ENCODE peak calls at places on chromosomes 12 and 14, in six cellular contexts. W is OCI-LY7, Z is hepatocyte, V is PC-3, R is SK-N-SH, P is MM.1S. C is an unnamed sample.

GRCh38 chr14:67365476-67365875 is 5.3 kb downstream of the EIF2S1 start:
- DNase-seq in R (no peak), V (no peak), W (no peak), P (no peak), Z (no peak), C (no peak)

GRCh38 chr12:42094277-42094676 is 50.4 kb downstream of the GXYLT1 start:
- DNase-seq in P (no peak), V (peak), Z (peak), W (no peak), R (no peak), C (no peak)

GRCh38 chr12:122322501-122322900 is 56.2 kb upstream of the VPS33A start:
- DNase-seq in R (no peak), Z (no peak), P (no peak), V (peak), W (no peak), C (no peak)

GRCh38 chr12:25949343-25949742 is 9.1 kb upstream of the RASSF8 start:
- DNase-seq in Z (no peak), V (no peak), W (no peak), P (no peak), R (no peak), C (no peak)

GRCh38 chr14:64388533-64389243 is 535 bp downstream of the MTHFD1 start:
- DNase-seq in V (peak), W (peak), Z (peak), P (no peak), R (peak), C (peak)

GRCh38 chr14:81234268-81234667 is 13.5 kb upstream of the GTF2A1 start:
- DNase-seq in W (no peak), V (peak), Z (no peak), R (peak), P (no peak), C (no peak)

GRCh38 chr12:46265734-46266133 is 3.1 kb downstream of the SLC38A1 start:
- DNase-seq in V (no peak), P (no peak), W (no peak), Z (no peak), R (no peak), C (no peak)

GRCh38 chr12:13606290-13606689 is 375.1 kb downstream of the GRIN2B start:
- DNase-seq in Z (no peak), W (no peak), V (no peak), R (no peak), P (no peak), C (peak)

GRCh38 chr14:68544150-68544892 is 248.5 kb downstream of the ZFP36L1 start:
- DNase-seq in V (peak), Z (no peak), R (no peak), W (no peak), P (no peak), C (no peak)

GRCh38 chr12:122856999-122857671 is 21.9 kb downstream of the HIP1R start:
- DNase-seq in Z (peak), P (no peak), R (peak), V (peak), W (no peak), C (no peak)

GRCh38 chr12:530871-531270 is 71.1 kb downstream of the B4GALNT3 start:
- DNase-seq in V (no peak), P (no peak), Z (no peak), W (no peak), R (no peak), C (no peak)

GRCh38 chr14:105092912-105093425 is 27.7 kb upstream of the GPR132 start:
- DNase-seq in P (no peak), W (no peak), V (peak), Z (peak), R (peak), C (no peak)

GRCh38 chr12:13229504-13229903 is 33.0 kb downstream of the EMP1 start:
- DNase-seq in Z (no peak), W (no peak), R (no peak), P (no peak), V (peak), C (peak)

GRCh38 chr12:63226792-63227463 is 75.9 kb upstream of the AVPR1A start:
- DNase-seq in Z (no peak), P (no peak), R (no peak), V (no peak), W (no peak), C (no peak)

GRCh38 chr12:92055877-92056276 is 89.8 kb downstream of the BTG1 start:
- DNase-seq in V (peak), Z (peak), R (no peak), P (peak), W (no peak), C (no peak)
- TF ChIP-seq EZH2phosphoT487 in V (no peak), Z (no peak), R (no peak), P (no peak), W (no peak), C (no peak)

DNA sequence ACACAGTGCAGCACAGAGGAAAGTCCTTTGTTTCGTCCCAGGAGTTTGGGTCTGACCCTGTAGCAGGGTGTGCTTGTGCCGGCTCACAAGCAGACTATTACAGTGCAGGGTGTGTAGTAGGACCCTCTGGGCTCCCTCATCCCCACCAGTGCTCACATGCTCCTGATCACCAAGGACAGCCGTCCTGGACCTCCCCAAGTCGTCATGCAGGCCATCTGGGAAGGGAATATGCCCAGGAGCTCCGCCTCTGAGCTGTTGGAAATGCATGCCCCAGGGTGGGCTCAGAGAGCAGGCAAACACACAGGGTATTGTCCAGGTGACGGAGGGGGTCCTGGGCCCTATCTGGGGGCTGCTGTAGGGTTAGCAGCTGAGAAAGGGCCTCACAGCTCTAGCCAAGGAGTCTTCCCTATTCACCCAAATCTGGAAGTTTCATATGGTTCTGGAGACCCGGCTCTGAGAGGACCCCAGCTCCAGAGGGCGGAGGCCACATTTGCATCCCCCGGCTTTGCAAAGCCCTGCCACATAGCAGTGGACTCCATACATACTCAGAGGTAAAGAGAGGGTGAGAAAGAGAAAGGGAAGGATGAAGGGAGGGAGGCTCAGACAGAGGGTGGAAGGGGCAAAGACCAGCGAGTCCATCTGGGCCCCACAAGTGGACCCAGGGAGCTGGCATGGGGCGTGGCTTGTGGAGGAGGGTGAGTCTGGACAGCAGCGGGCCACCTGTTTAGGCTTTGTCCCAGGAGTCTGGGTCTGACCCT is 53.5 kb upstream of the PPP2R5C start:
- DNase-seq in V (no peak), R (no peak), W (no peak), P (no peak), Z (no peak), C (no peak)
- TF ChIP-seq EZH2phosphoT487 in V (no peak), R (no peak), W (no peak), P (no peak), Z (no peak), C (no peak)

GRCh38 chr12:75979181-75979580 is 52.4 kb downstream of the PHLDA1 start:
- DNase-seq in R (no peak), V (peak), P (no peak), W (no peak), Z (no peak), C (no peak)
- TF ChIP-seq EZH2phosphoT487 in R (no peak), V (no peak), P (no peak), W (no peak), Z (no peak), C (no peak)

DNA sequence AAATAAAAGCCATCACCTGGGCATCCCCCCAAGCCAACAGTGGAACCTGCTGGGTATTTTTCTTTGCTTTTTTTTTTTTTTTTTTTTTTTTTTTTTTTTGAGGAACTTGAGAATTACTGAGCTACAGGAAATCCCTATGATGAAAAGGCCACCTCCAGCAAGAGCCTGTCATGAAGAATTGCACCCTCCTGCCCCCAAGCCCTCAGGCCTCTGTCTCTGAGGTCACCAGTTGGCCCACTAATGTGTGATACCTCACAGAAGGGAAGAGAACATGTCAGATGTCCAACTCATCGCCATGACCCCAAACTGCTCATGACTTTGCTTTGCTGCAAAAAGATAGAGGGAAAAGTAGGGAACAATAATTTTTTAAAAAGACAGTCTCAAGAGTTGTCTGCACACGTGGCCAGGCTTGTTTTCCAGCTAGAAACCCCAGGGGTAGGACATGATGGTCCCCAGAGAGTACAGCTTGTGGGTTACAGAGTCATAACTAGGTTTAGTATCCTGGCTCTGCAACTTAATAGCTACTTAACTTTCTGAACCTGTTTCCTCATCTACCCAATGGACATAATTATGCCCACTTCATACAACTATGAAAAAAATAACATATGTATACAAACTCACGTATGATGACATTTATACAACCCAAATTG is 124.3 kb upstream of the EGLN3 start:
- DNase-seq in W (no peak), R (no peak), V (no peak), P (no peak), Z (no peak), C (no peak)
- TF ChIP-seq EZH2phosphoT487 in W (no peak), R (no peak), V (no peak), P (no peak), Z (no peak), C (no peak)

DNA sequence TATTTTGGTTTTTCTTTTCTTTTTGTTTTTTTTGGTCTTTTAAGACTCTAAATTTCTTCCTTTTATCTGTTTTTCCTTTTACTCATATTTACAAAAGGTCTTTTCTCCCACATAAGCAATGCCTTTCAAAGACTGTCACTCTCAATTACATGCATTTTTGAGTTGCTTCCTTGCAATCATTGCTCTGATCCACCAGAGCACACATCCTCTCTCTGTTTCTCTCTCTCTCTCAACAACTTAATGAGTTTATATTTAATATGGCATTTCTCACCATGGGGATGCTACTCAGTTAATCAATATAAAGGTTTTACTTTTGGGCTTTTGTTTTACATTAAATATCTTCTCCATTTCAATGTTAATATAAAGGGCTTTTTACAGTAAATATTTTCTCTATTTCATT is 62.7 kb upstream of the OR10AD1 start:
- DNase-seq in V (no peak), W (no peak), R (no peak), P (no peak), Z (no peak), C (no peak)
- TF ChIP-seq EZH2phosphoT487 in V (no peak), W (no peak), R (no peak), P (no peak), Z (no peak), C (no peak)

GRCh38 chr14:53226553-53226952 is 73.4 kb upstream of the DDHD1 start:
- DNase-seq in P (no peak), W (no peak), V (no peak), R (no peak), Z (no peak), C (no peak)
- TF ChIP-seq EZH2phosphoT487 in P (no peak), W (no peak), V (no peak), R (no peak), Z (no peak), C (no peak)

DNA sequence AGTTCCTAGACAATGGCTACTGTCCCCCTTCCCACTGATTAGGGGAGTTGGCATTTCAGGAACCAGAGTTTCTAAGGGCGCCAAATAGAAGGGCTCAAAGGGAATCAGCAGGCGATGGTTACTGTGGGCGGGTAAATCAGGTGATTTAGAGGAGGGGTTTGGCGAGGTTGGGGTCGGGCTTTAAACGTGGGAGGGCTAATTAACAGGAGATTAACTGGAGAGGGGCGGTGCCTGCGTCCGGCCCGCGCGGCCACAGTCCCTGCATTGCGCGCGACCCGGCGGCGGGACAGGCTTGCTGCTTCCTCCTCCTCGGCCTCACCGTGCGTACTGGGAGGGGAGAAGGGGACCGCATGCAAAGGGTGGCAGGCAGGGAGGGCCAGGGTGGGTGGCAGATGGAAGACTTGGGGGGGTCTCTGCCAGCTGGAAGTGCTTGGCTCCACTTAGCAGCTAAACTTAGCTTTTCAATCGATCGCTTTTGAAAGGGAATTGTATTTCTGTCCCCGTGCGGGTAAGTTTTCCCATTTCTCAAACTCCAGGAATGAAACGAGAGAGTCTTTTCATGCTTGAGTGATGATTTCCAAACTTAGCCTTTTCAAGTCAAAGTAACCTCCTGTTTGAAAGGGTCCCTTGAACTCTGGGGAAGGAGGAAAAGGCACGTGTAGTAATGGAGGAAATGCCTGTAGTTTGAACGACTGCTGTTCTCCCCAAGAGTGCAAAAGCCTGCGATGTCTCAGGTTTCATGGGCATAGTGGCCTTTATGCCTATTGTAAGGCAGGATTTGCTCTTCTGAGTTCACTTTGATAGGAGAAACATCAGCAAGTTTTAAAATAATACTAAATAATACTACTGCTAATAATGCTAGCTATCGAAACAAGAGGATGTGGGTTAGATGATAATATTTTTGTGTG is at the start of gene MGST1:
- DNase-seq in P (peak), W (peak), Z (peak), R (peak), V (peak), C (peak)
- TF ChIP-seq EZH2phosphoT487 in P (no peak), W (no peak), Z (no peak), R (no peak), V (no peak), C (no peak)

GRCh38 chr12:31363826-31364225 is 37.9 kb upstream of the SINHCAF start:
- DNase-seq in Z (no peak), P (no peak), V (no peak), W (no peak), R (no peak), C (no peak)

GRCh38 chr12:31361730-31362114 is 35.8 kb upstream of the SINHCAF start:
- DNase-seq in W (no peak), Z (no peak), P (no peak), R (no peak), V (no peak), C (no peak)

GRCh38 chr12:31363416-31363809 is 37.5 kb upstream of the SINHCAF start:
- DNase-seq in R (no peak), Z (peak), V (no peak), P (peak), W (peak), C (no peak)

GRCh38 chr12:31362759-31363415 is 36.9 kb upstream of the SINHCAF start:
- DNase-seq in W (peak), V (peak), P (peak), R (no peak), Z (peak), C (peak)

DNA sequence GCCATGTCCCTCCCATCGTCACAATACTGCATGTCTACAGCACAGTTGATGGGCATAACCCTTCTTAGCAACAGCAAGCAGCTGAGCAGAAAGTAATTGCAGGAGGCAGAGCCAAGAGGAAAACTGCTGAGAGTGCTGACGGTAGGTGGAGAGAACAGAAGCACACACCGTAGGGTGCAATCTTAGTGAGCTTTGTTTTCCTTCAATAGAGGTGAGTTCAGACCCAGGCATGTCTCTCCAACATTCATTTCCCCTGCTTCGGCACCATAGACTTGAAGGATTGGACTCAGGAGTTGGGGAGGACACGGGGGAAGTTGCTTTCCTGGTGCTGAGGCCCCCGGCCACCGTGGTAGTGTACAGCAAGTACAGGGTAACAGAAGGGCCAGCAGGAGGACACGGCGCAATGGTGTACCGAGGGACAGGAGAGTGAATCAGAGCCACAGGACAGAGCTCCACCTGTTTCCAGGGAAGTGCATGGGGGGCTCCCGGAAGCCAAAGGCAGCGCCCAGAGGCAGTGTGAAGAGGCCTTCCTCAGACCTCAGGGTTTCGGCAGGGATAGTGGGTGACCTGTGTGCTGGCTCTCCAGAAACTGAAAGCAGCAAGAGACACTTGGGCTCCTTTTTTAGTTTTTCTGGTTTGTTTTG is 36.3 kb upstream of the SINHCAF start:
- DNase-seq in Z (peak), R (no peak), W (peak), V (no peak), P (peak), C (peak)
- TF ChIP-seq EZH2phosphoT487 in Z (no peak), R (no peak), W (no peak), V (no peak), P (no peak), C (no peak)

DNA sequence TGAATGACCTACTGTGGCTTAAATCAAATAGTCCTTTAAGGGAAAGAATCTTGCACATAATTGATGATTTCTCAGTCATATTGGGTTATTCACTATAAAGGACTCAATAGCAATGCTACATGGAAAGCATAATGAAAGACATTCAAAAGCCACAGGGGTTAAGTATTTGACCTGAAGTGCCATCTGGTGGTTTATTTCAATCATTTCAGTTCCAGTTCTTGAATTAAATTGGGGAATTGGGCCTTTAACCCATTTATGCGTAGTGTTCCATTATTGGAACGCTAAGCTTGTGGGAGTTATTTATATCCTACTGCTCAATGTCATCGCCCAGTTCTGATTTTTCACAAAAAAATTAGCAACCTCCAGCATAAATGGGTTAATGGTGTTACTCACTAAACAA is 41.3 kb upstream of the C12orf71 start:
- DNase-seq in Z (no peak), P (peak), V (peak), W (peak), R (peak), C (peak)
- TF ChIP-seq EZH2phosphoT487 in Z (no peak), P (no peak), V (no peak), W (no peak), R (no peak), C (no peak)

C was measured in GM23338.